ENCODE peak calls at places on chromosome 3, in nine cellular contexts. K is cardiac fibroblast; Z is activated T-cell treated with anti-CD3 and anti-CD28 coated beads, Interleukin-2, amount 50 U/mL, for 72 hours; S is adrenal gland; E is stimulated activated CD4-positive, alpha-beta T cell treated with anti-CD3 and anti-CD28 coated beads, Interleukin-4, amount 100 ng/mL, for 24 hours; Y is T-cell; N is tibial nerve; A is GDM1; X is ELR. B is an unnamed sample.

GRCh38 chr3:47418167-47419082 is 37.6 kb downstream of the PTPN23 start:
- DNase-seq in K (no peak), Z (no peak), S (no peak), E (no peak), Y (no peak), N (no peak), A (no peak), X (peak), B (no peak)

GRCh38 chr3:122936335-122936734 is 91.2 kb downstream of the SEMA5B start:
- DNase-seq in K (no peak), Z (no peak), S (no peak), E (no peak), Y (no peak), N (no peak), A (no peak), X (no peak), B (no peak)

GRCh38 chr3:63993653-63994079 is 29.6 kb downstream of the PSMD6 start:
- DNase-seq in K (peak), Z (peak), S (peak), E (peak), Y (peak), N (peak), A (peak), X (peak), B (no peak)

GRCh38 chr3:108292465-108292864 is 3.9 kb upstream of the HHLA2 start:
- DNase-seq in K (no peak), Z (no peak), S (no peak), E (no peak), Y (no peak), N (no peak), A (no peak), X (no peak), B (no peak)

GRCh38 chr3:194450341-194450740 is 36.5 kb downstream of the ATP13A3 start:
- DNase-seq in K (no peak), Z (no peak), S (no peak), E (no peak), Y (no peak), N (no peak), A (no peak), X (peak), B (no peak)

GRCh38 chr3:62201438-62202035 is 171.8 kb downstream of the FEZF2 start:
- DNase-seq in K (peak), Z (no peak), S (no peak), E (no peak), Y (no peak), N (no peak), A (no peak), X (peak), B (no peak)

GRCh38 chr3:32148356-32148755 is 41.9 kb downstream of the GPD1L start:
- DNase-seq in K (no peak), Z (no peak), S (no peak), E (no peak), Y (no peak), N (no peak), A (no peak), X (no peak), B (no peak)

GRCh38 chr3:25962255-25962654 is 172.4 kb downstream of the OXSM start:
- DNase-seq in K (no peak), Z (no peak), S (no peak), E (no peak), Y (no peak), N (no peak), A (no peak), X (peak), B (no peak)

GRCh38 chr3:99637381-99638111 is 848 bp upstream of the COL8A1 start:
- DNase-seq in K (peak), Z (peak), S (peak), E (no peak), Y (no peak), N (peak), A (no peak), X (peak), B (peak)

GRCh38 chr3:51935886-51936755 is 5.6 kb downstream of the RRP9 start:
- DNase-seq in K (no peak), Z (no peak), S (no peak), E (no peak), Y (no peak), N (no peak), A (no peak), X (no peak), B (no peak)

GRCh38 chr3:182795383-182795782 is 2.1 kb downstream of the ATP11B start:
- DNase-seq in K (no peak), Z (peak), S (no peak), E (peak), Y (peak), N (no peak), A (no peak), X (peak), B (no peak)

GRCh38 chr3:109234300-109234699 is 82.0 kb downstream of the DPPA2 start:
- DNase-seq in K (no peak), Z (no peak), S (no peak), E (no peak), Y (no peak), N (no peak), A (no peak), X (no peak), B (no peak)

GRCh38 chr3:129162729-129163579 is 2.1 kb upstream of the ISY1 start:
- DNase-seq in K (no peak), Z (no peak), S (no peak), E (no peak), Y (no peak), N (no peak), A (no peak), X (peak), B (no peak)

GRCh38 chr3:24686764-24687163 is 192.1 kb upstream of the THRB start:
- DNase-seq in K (peak), Z (no peak), S (no peak), E (no peak), Y (no peak), N (no peak), A (no peak), X (peak), B (peak)

GRCh38 chr3:187746059-187746453 is 788 bp upstream of the BCL6 start:
- DNase-seq in K (peak), Z (no peak), S (no peak), E (no peak), Y (no peak), N (no peak), A (no peak), X (peak), B (no peak)

GRCh38 chr3:195048059-195048905 is 222.7 kb downstream of the XXYLT1 start:
- DNase-seq in K (no peak), Z (no peak), S (no peak), E (no peak), Y (no peak), N (no peak), A (no peak), X (no peak), B (no peak)

GRCh38 chr3:53229171-53229570 is 26.7 kb downstream of the TKT start:
- DNase-seq in K (no peak), Z (no peak), S (no peak), E (no peak), Y (no peak), N (no peak), A (no peak), X (no peak), B (no peak)

GRCh38 chr3:194381460-194381875 is 11.9 kb upstream of the LRRC15 start:
- DNase-seq in K (no peak), Z (no peak), S (no peak), E (no peak), Y (no peak), N (no peak), A (no peak), X (no peak), B (no peak)

GRCh38 chr3:55156851-55157650 is 229.2 kb upstream of the LRTM1 start:
- DNase-seq in K (peak), Z (no peak), S (no peak), E (no peak), Y (no peak), N (no peak), A (no peak), X (peak), B (no peak)

GRCh38 chr3:78907367-78907766 is 860.4 kb downstream of the ROBO1 start:
- DNase-seq in K (peak), Z (no peak), S (no peak), E (no peak), Y (no peak), N (no peak), A (no peak), X (peak), B (no peak)

GRCh38 chr3:112633191-112633590 is 7.8 kb downstream of the CCDC80 start:
- DNase-seq in K (no peak), Z (no peak), S (no peak), E (no peak), Y (no peak), N (no peak), A (no peak), X (peak), B (no peak)

GRCh38 chr3:193590088-193590856 is 2.7 kb upstream of the OPA1 start:
- DNase-seq in K (peak), Z (no peak), S (no peak), E (no peak), Y (no peak), N (no peak), A (no peak), X (peak), B (peak)

GRCh38 chr3:184777566-184778356 is 34.2 kb upstream of the VPS8 start:
- DNase-seq in K (peak), Z (peak), S (peak), E (peak), Y (peak), N (peak), A (peak), X (peak), B (no peak)

GRCh38 chr3:53303549-53303948 is 43.8 kb downstream of the DCP1A start:
- DNase-seq in K (no peak), Z (no peak), S (peak), E (no peak), Y (no peak), N (no peak), A (no peak), X (no peak), B (no peak)

GRCh38 chr3:188760408-188760807 is 411.4 kb upstream of the TPRG1 start:
- DNase-seq in K (peak), Z (no peak), S (no peak), E (no peak), Y (no peak), N (no peak), A (no peak), X (peak), B (no peak)

GRCh38 chr3:46663611-46664135 is 29.8 kb downstream of the ALS2CL start:
- DNase-seq in K (peak), Z (no peak), S (peak), E (no peak), Y (no peak), N (no peak), A (peak), X (peak), B (no peak)

GRCh38 chr3:114565201-114565600 is 271.4 kb downstream of the TIGIT start:
- DNase-seq in K (peak), Z (no peak), S (peak), E (no peak), Y (no peak), N (peak), A (no peak), X (no peak), B (no peak)

GRCh38 chr3:190517696-190518095 is 3.8 kb downstream of the IL1RAP start:
- DNase-seq in K (peak), Z (no peak), S (peak), E (no peak), Y (no peak), N (no peak), A (no peak), X (peak), B (no peak)

GRCh38 chr3:144502398-144502797 is 530.8 kb downstream of the DIPK2A start:
- DNase-seq in K (no peak), Z (no peak), S (no peak), E (no peak), Y (no peak), N (no peak), A (no peak), X (no peak), B (no peak)

GRCh38 chr3:45986303-45986982 is 9.2 kb downstream of the FYCO1 start:
- DNase-seq in K (peak), Z (no peak), S (peak), E (no peak), Y (no peak), N (no peak), A (no peak), X (peak), B (peak)

GRCh38 chr3:111197485-111197884 is 125.9 kb downstream of the NECTIN3 start:
- DNase-seq in K (no peak), Z (no peak), S (no peak), E (no peak), Y (no peak), N (no peak), A (no peak), X (no peak), B (no peak)

GRCh38 chr3:139611540-139611939 is 66.2 kb downstream of the NMNAT3 start:
- DNase-seq in K (no peak), Z (no peak), S (no peak), E (no peak), Y (no peak), N (no peak), A (no peak), X (no peak), B (no peak)

B was measured in HS-27A.